ENCODE peak calls at places on chromosomes 11 and 22, in seven cellular contexts. Z, W, M, X, K, V and C are unnamed samples.

GRCh38 chr11:112637046-112637445 is 324.2 kb upstream of the NCAM1 start:
- DNase-seq in X (no peak), V (no peak), K (no peak), W (no peak), M (no peak), Z (no peak), C (no peak)

GRCh38 chr22:50053861-50054260 is 4.2 kb downstream of the TTLL8 start:
- DNase-seq in Z (no peak), V (no peak), M (no peak), W (no peak), K (no peak), X (no peak), C (no peak)

GRCh38 chr11:35794850-35795249 is 132.3 kb downstream of the TRIM44 start:
- DNase-seq in Z (no peak), X (peak), K (no peak), M (no peak), W (no peak), V (no peak), C (no peak)

GRCh38 chr11:34654491-34655334 is 33.8 kb downstream of the EHF start:
- DNase-seq in Z (no peak), M (no peak), W (no peak), X (peak), K (no peak), V (no peak), C (no peak)

GRCh38 chr11:75342966-75343870 is 8.2 kb downstream of the ARRB1 start:
- DNase-seq in V (no peak), W (no peak), X (peak), M (no peak), K (no peak), Z (no peak), C (no peak)

GRCh38 chr11:95338430-95338991 is 107.5 kb upstream of the SESN3 start:
- DNase-seq in Z (no peak), V (no peak), K (no peak), X (peak), W (no peak), M (no peak), C (peak)

GRCh38 chr11:68916439-68916838 is 12.7 kb downstream of the IGHMBP2 start:
- DNase-seq in Z (no peak), V (no peak), X (no peak), M (no peak), W (no peak), K (no peak), C (no peak)

GRCh38 chr11:61362542-61362875 is 335 bp downstream of the TMEM138 start:
- DNase-seq in M (peak), V (no peak), W (no peak), X (peak), K (no peak), Z (peak), C (no peak)

GRCh38 chr11:34665077-34665835 is 44.4 kb downstream of the EHF start:
- DNase-seq in W (no peak), M (no peak), Z (no peak), X (no peak), V (no peak), K (no peak), C (no peak)

GRCh38 chr11:31160504-31161422 is 208.8 kb downstream of the DCDC1 start:
- DNase-seq in K (no peak), V (peak), M (no peak), X (peak), W (no peak), Z (peak), C (no peak)

GRCh38 chr11:11476971-11477645 is 124.1 kb upstream of the CSNK2A3 start:
- DNase-seq in W (no peak), K (no peak), Z (no peak), X (no peak), M (no peak), V (no peak), C (no peak)

GRCh38 chr22:44137415-44137814 is 43.3 kb upstream of the PARVG start:
- DNase-seq in K (no peak), Z (no peak), W (no peak), X (no peak), V (no peak), M (no peak), C (no peak)

GRCh38 chr22:42808516-42808915 is 48.6 kb downstream of the ARFGAP3 start:
- DNase-seq in K (no peak), M (no peak), W (no peak), V (no peak), X (no peak), Z (no peak), C (no peak)

GRCh38 chr11:32333335-32333991 is 101.9 kb downstream of the WT1 start:
- DNase-seq in K (no peak), M (no peak), W (peak), Z (peak), X (peak), V (peak), C (peak)

GRCh38 chr11:79263001-79263400 is 177.8 kb downstream of the TENM4 start:
- DNase-seq in M (no peak), W (no peak), V (no peak), X (no peak), Z (no peak), K (no peak), C (no peak)

GRCh38 chr11:107494036-107494435 is 36.4 kb upstream of the CWF19L2 start:
- DNase-seq in W (no peak), M (no peak), K (no peak), V (no peak), X (no peak), Z (no peak), C (no peak)

GRCh38 chr11:21806982-21807749 is 385.7 kb upstream of the ANO5 start:
- DNase-seq in W (no peak), X (no peak), K (no peak), Z (no peak), M (no peak), V (no peak), C (no peak)

GRCh38 chr11:84165139-84165538 is 879.0 kb upstream of the CCDC90B start:
- DNase-seq in M (no peak), Z (no peak), X (peak), V (no peak), K (no peak), W (no peak), C (no peak)

GRCh38 chr11:121634889-121635288 is 182.1 kb upstream of the SORL1-AS1 start:
- DNase-seq in V (no peak), X (peak), Z (no peak), K (no peak), M (no peak), W (no peak), C (no peak)

GRCh38 chr22:25219948-25220442 is 556 bp downstream of the CRYBB2 start:
- DNase-seq in K (no peak), Z (no peak), V (no peak), X (no peak), W (no peak), M (no peak), C (no peak)

GRCh38 chr11:662689-663274 is 25.7 kb downstream of the DRD4 start:
- DNase-seq in Z (peak), X (peak), W (peak), M (peak), K (no peak), V (no peak), C (no peak)

GRCh38 chr11:118265954-118266353 is 1.9 kb upstream of the MPZL2 start:
- DNase-seq in Z (no peak), M (no peak), W (no peak), K (no peak), V (no peak), X (no peak), C (no peak)

GRCh38 chr22:43490311-43490710 is 78.5 kb downstream of the MPPED1 start:
- DNase-seq in Z (no peak), M (no peak), X (no peak), W (no peak), K (no peak), V (no peak), C (no peak)

GRCh38 chr11:69444381-69445130 is 36.9 kb upstream of the LINC01488 start:
- DNase-seq in X (peak), V (no peak), M (no peak), W (no peak), Z (no peak), K (no peak), C (no peak)

GRCh38 chr11:34359548-34359891 is 1.7 kb upstream of the ABTB2 start:
- DNase-seq in V (no peak), W (no peak), Z (no peak), M (no peak), X (no peak), K (no peak), C (no peak)

GRCh38 chr22:40212126-40212525 is 34.4 kb downstream of the TNRC6B start:
- DNase-seq in M (no peak), V (no peak), X (peak), K (no peak), W (no peak), Z (no peak), C (no peak)

GRCh38 chr22:48357961-48358360 is 1469.7 kb downstream of the BRD1 start:
- DNase-seq in V (no peak), W (no peak), K (no peak), M (no peak), Z (no peak), X (no peak), C (no peak)

GRCh38 chr11:113615773-113616172 is 90.3 kb downstream of the TMPRSS5 start:
- DNase-seq in M (no peak), X (peak), V (no peak), K (no peak), Z (no peak), W (no peak), C (no peak)

GRCh38 chr22:31651667-31652066 is 10.3 kb downstream of the PISD start:
- DNase-seq in X (no peak), M (no peak), V (no peak), K (no peak), Z (no peak), W (no peak), C (no peak)

GRCh38 chr11:26769027-26769426 is 47.2 kb upstream of the SLC5A12 start:
- DNase-seq in W (no peak), Z (no peak), V (no peak), X (no peak), M (no peak), K (no peak), C (no peak)

GRCh38 chr11:30595929-30596328 is 9.8 kb upstream of the MPPED2 start:
- DNase-seq in K (no peak), X (no peak), M (no peak), W (no peak), Z (no peak), V (no peak), C (no peak)

GRCh38 chr22:20131593-20131855 is at the start of gene ZDHHC8:
- DNase-seq in V (no peak), M (peak), Z (no peak), X (peak), K (no peak), W (no peak), C (no peak)

GRCh38 chr11:19827399-19828135 is 114.9 kb downstream of the NAV2 start:
- DNase-seq in K (no peak), Z (no peak), X (no peak), W (no peak), V (no peak), M (no peak), C (no peak)

GRCh38 chr11:80523057-80523456 is 1082.2 kb upstream of the TENM4 start:
- DNase-seq in W (no peak), V (no peak), K (no peak), Z (no peak), X (no peak), M (no peak), C (no peak)